ENCODE peak calls at places on chromosomes 4 and X, in four cellular contexts. J is effector memory CD8-positive, alpha-beta T cell; K is activated T-helper 1 cell treated with anti-CD3 and anti-CD28 coated beads, Interleukin-12 subunit alpha, Interleukin-12 subunit beta, Interleukin-2, Interleukin-4 antibody, amounts not matched to agents 30 ng/mL and 10 ng/mL and 1 ng/mL, durations not matched to agents 14 hours and 24 hours and 36 hours; M is GM12865. G is an unnamed sample.

GRCh38 chrX:136909706-136910564 is 29.4 kb upstream of the RBMX start:
- DNase-seq in J (peak), K (peak), M (peak), G (peak)

GRCh38 chr4:7655549-7656243 is 221.0 kb upstream of the PSAPL1 start:
- DNase-seq in J (no peak), K (no peak), M (no peak), G (no peak)

GRCh38 chrX:119654112-119654531 is 38.8 kb downstream of the SEPTIN6 start:
- DNase-seq in J (no peak), K (no peak), M (no peak), G (no peak)

GRCh38 chrX:74536142-74537010 is 78.0 kb downstream of the RLIM start:
- DNase-seq in J (no peak), K (peak), M (peak), G (peak)

GRCh38 chr4:188432328-188432727 is 293.1 kb downstream of the TRIML1 start:
- DNase-seq in J (no peak), K (no peak), M (no peak), G (no peak)

GRCh38 chr4:13537011-13537831 is 7.1 kb downstream of the NKX3-2 start:
- DNase-seq in J (no peak), K (no peak), M (no peak), G (peak)

GRCh38 chr4:128538111-128538882 is 250.7 kb upstream of the PGRMC2 start:
- DNase-seq in J (no peak), K (no peak), M (no peak), G (no peak)

GRCh38 chrX:7219153-7219705 is 71.3 kb upstream of the PUDP start:
- DNase-seq in J (no peak), K (no peak), M (peak), G (no peak)

GRCh38 chr4:138898282-138898681 is 117.3 kb upstream of the NOCT start:
- DNase-seq in J (no peak), K (no peak), M (no peak), G (no peak)

GRCh38 chrX:7159132-7159861 is 11.3 kb upstream of the PUDP start:
- DNase-seq in J (no peak), K (no peak), M (no peak), G (no peak)

GRCh38 chrX:107574054-107574683 is 54.1 kb upstream of the PRPS1 start:
- DNase-seq in J (no peak), K (no peak), M (no peak), G (no peak)

GRCh38 chr4:81807927-81808672 is 336.4 kb upstream of the RASGEF1B start:
- DNase-seq in J (no peak), K (no peak), M (no peak), G (no peak)

GRCh38 chrX:118189628-118190027 is 73.0 kb upstream of the KLHL13 start:
- DNase-seq in J (no peak), K (no peak), M (no peak), G (no peak)